ENCODE peak calls at places on chromosomes 12 and 14, in five cellular contexts. One of them, this sample, is unnamed.

GRCh38 chr12:131542351-131542750 is 168.5 kb upstream of the SFSWAP start:
- DNase-seq in sciatic nerve: no peak
- DNase-seq in WTC11: no peak
- DNase-seq in stimulated activated CD4-positive, alpha-beta T cell treated with anti-CD3 and anti-CD28 coated beads, Interleukin-15, amount 100 ng/mL, for 1 hour: no peak
- DNase-seq in RPMI8226: no peak
- DNase-seq in this sample: no peak

GRCh38 chr12:18275974-18276373 is 14.7 kb downstream of the PIK3C2G start:
- DNase-seq in sciatic nerve: no peak
- DNase-seq in WTC11: no peak
- DNase-seq in stimulated activated CD4-positive, alpha-beta T cell treated with anti-CD3 and anti-CD28 coated beads, Interleukin-15, amount 100 ng/mL, for 1 hour: no peak
- DNase-seq in RPMI8226: no peak
- DNase-seq in this sample: no peak

GRCh38 chr14:69332782-69333395 is 65.2 kb downstream of the ERH start:
- DNase-seq in sciatic nerve: no peak
- DNase-seq in WTC11: no peak
- DNase-seq in stimulated activated CD4-positive, alpha-beta T cell treated with anti-CD3 and anti-CD28 coated beads, Interleukin-15, amount 100 ng/mL, for 1 hour: no peak
- DNase-seq in RPMI8226: no peak
- DNase-seq in this sample: no peak

GRCh38 chr14:69327507-69327906 is 67.5 kb downstream of the GALNT16 start:
- DNase-seq in sciatic nerve: peak; percentile 37
- DNase-seq in WTC11: peak; percentile 4
- DNase-seq in stimulated activated CD4-positive, alpha-beta T cell treated with anti-CD3 and anti-CD28 coated beads, Interleukin-15, amount 100 ng/mL, for 1 hour: no peak
- DNase-seq in RPMI8226: no peak
- DNase-seq in this sample: no peak

GRCh38 chr14:32897724-32898064 is 41.0 kb upstream of the NPAS3 start:
- DNase-seq in sciatic nerve: no peak
- DNase-seq in WTC11: no peak
- DNase-seq in stimulated activated CD4-positive, alpha-beta T cell treated with anti-CD3 and anti-CD28 coated beads, Interleukin-15, amount 100 ng/mL, for 1 hour: no peak
- DNase-seq in RPMI8226: no peak
- DNase-seq in this sample: no peak

GRCh38 chr12:132282950-132283771 is 46.2 kb downstream of the GALNT9 start:
- DNase-seq in sciatic nerve: no peak
- DNase-seq in WTC11: peak; percentile 54
- DNase-seq in stimulated activated CD4-positive, alpha-beta T cell treated with anti-CD3 and anti-CD28 coated beads, Interleukin-15, amount 100 ng/mL, for 1 hour: no peak
- DNase-seq in RPMI8226: peak; percentile 73
- DNase-seq in this sample: no peak

GRCh38 chr14:67942311-67942710 is 122.7 kb downstream of the RAD51B start:
- DNase-seq in sciatic nerve: no peak
- DNase-seq in WTC11: no peak
- DNase-seq in stimulated activated CD4-positive, alpha-beta T cell treated with anti-CD3 and anti-CD28 coated beads, Interleukin-15, amount 100 ng/mL, for 1 hour: no peak
- DNase-seq in RPMI8226: no peak
- DNase-seq in this sample: no peak

GRCh38 chr12:119157528-119157927 is 21.2 kb upstream of the HSPB8 start:
- DNase-seq in sciatic nerve: no peak
- DNase-seq in WTC11: no peak
- DNase-seq in stimulated activated CD4-positive, alpha-beta T cell treated with anti-CD3 and anti-CD28 coated beads, Interleukin-15, amount 100 ng/mL, for 1 hour: no peak
- DNase-seq in RPMI8226: no peak
- DNase-seq in this sample: no peak

GRCh38 chr12:26097046-26097878 is 27.6 kb downstream of the BHLHE41 start:
- DNase-seq in sciatic nerve: peak; percentile 83
- DNase-seq in WTC11: peak; percentile 65
- DNase-seq in stimulated activated CD4-positive, alpha-beta T cell treated with anti-CD3 and anti-CD28 coated beads, Interleukin-15, amount 100 ng/mL, for 1 hour: peak; percentile 6
- DNase-seq in RPMI8226: peak; percentile 65
- DNase-seq in this sample: peak; percentile 78

GRCh38 chr12:52789637-52790426 is 6.1 kb downstream of the KRT3 start:
- DNase-seq in sciatic nerve: no peak
- DNase-seq in WTC11: peak; percentile 56
- DNase-seq in stimulated activated CD4-positive, alpha-beta T cell treated with anti-CD3 and anti-CD28 coated beads, Interleukin-15, amount 100 ng/mL, for 1 hour: no peak
- DNase-seq in RPMI8226: peak; percentile 55
- DNase-seq in this sample: no peak

GRCh38 chr14:23054000-23054811 is 3.1 kb downstream of the CDH24 start:
- DNase-seq in sciatic nerve: no peak
- DNase-seq in WTC11: peak; percentile 61
- DNase-seq in stimulated activated CD4-positive, alpha-beta T cell treated with anti-CD3 and anti-CD28 coated beads, Interleukin-15, amount 100 ng/mL, for 1 hour: no peak
- DNase-seq in RPMI8226: no peak
- DNase-seq in this sample: peak; percentile 70

GRCh38 chr12:54191126-54191525 is 2.3 kb upstream of the SMUG1 start:
- DNase-seq in sciatic nerve: no peak
- DNase-seq in WTC11: no peak
- DNase-seq in stimulated activated CD4-positive, alpha-beta T cell treated with anti-CD3 and anti-CD28 coated beads, Interleukin-15, amount 100 ng/mL, for 1 hour: no peak
- DNase-seq in RPMI8226: no peak
- DNase-seq in this sample: no peak

GRCh38 chr14:88233915-88234314 is 89.2 kb downstream of the KCNK10 start:
- DNase-seq in sciatic nerve: no peak
- DNase-seq in WTC11: peak; percentile 53
- DNase-seq in stimulated activated CD4-positive, alpha-beta T cell treated with anti-CD3 and anti-CD28 coated beads, Interleukin-15, amount 100 ng/mL, for 1 hour: no peak
- DNase-seq in RPMI8226: peak; percentile 5
- DNase-seq in this sample: peak; percentile 83

This sample was measured in Karpas-422.